ENCODE peak calls at places on chromosomes 1 and 21, in ten cellular contexts. C is SJSA1; S is adrenal gland; P is esophagus squamous epithelium; N is CD8-positive, alpha-beta memory T cell; D is mucosa of descending colon; I is tibial nerve; K is spleen; U is lower lobe of right lung; M is left ventricle myocardium inferior. R is an unnamed sample. For H3K4me1, the result is how much of the 10 kb centered on the place peaks cover.

GRCh38 chr1:207941664-207942063 is 30.7 kb upstream of the CD34 start:
- DNase-seq in C (no peak), U (peak), S (peak), K (no peak), I (peak), N (no peak), M (peak), D (peak), P (no peak), R (peak)

GRCh38 chr1:232538224-232538942 is 91.5 kb downstream of the SIPA1L2 start:
- DNase-seq in I (no peak), P (no peak), U (no peak), C (peak), S (no peak), D (no peak), K (no peak), N (no peak), M (no peak), R (no peak)

GRCh38 chr21:16992448-16992847 is 520.4 kb upstream of the CXADR start:
- DNase-seq in P (no peak), D (no peak), K (no peak), S (no peak), C (no peak), N (no peak), I (no peak), M (no peak), U (no peak), R (no peak)

GRCh38 chr1:22790232-22791008 is 79.8 kb downstream of the EPHB2 start:
- DNase-seq in S (no peak), U (no peak), D (peak), K (no peak), P (no peak), I (no peak), C (no peak), M (peak), N (no peak), R (peak)

GRCh38 chr1:15236226-15237145 is 10.5 kb upstream of the FHAD1 start:
- DNase-seq in U (no peak), S (no peak), I (no peak), D (no peak), M (no peak), K (no peak), C (peak), P (no peak), N (no peak), R (no peak)

GRCh38 chr21:32826317-32827167 is 55.0 kb upstream of the PAXBP1 start:
- DNase-seq in C (no peak), K (no peak), P (no peak), S (peak), I (peak), D (no peak), U (no peak), N (no peak), M (no peak), R (peak)

GRCh38 chr1:40848530-40849189 is 13.5 kb downstream of the CITED4 start:
- DNase-seq in C (peak), P (no peak), S (peak), U (peak), M (peak), I (peak), D (peak), K (peak), N (no peak), R (peak)

GRCh38 chr1:16903054-16903453 is 7.3 kb downstream of the RNU1-2 start:
- DNase-seq in P (no peak), D (peak), I (no peak), N (no peak), S (no peak), K (no peak), M (no peak), C (no peak), U (no peak), R (no peak)

GRCh38 chr1:204075116-204075636 is 2.3 kb downstream of the SOX13 start:
- DNase-seq in P (no peak), S (no peak), U (no peak), D (peak), C (no peak), K (no peak), N (no peak), I (no peak), M (no peak), R (peak)

GRCh38 chr1:160579216-160579701 is at the start of gene CD84:
- DNase-seq in I (no peak), P (no peak), U (no peak), S (no peak), D (no peak), K (no peak), M (no peak), C (no peak), N (no peak), R (no peak)

GRCh38 chr1:199495432-199495831 is 532.1 kb upstream of the NR5A2 start:
- DNase-seq in K (no peak), N (no peak), S (no peak), P (no peak), M (no peak), C (no peak), D (no peak), I (no peak), U (no peak), R (no peak)

GRCh38 chr1:13766906-13767564 is 67.0 kb downstream of the PRDM2 start:
- DNase-seq in N (no peak), I (no peak), M (no peak), S (no peak), C (peak), U (no peak), D (no peak), K (no peak), P (no peak), R (no peak)

GRCh38 chr1:61080408-61081134 is 1.8 kb upstream of the NFIA start:
- DNase-seq in K (no peak), C (no peak), P (no peak), D (no peak), U (no peak), S (no peak), M (no peak), I (no peak), N (no peak), R (no peak)

GRCh38 chr1:204623365-204623893 is 62.1 kb downstream of the LRRN2 start:
- DNase-seq in M (no peak), K (no peak), P (no peak), D (peak), I (no peak), U (no peak), N (no peak), S (peak), C (no peak), R (peak)

GRCh38 chr21:31798842-31799691 is 67.1 kb upstream of the SCAF4 start:
- DNase-seq in D (no peak), M (no peak), N (no peak), S (no peak), I (no peak), K (no peak), P (no peak), C (no peak), U (no peak), R (no peak)

DNA sequence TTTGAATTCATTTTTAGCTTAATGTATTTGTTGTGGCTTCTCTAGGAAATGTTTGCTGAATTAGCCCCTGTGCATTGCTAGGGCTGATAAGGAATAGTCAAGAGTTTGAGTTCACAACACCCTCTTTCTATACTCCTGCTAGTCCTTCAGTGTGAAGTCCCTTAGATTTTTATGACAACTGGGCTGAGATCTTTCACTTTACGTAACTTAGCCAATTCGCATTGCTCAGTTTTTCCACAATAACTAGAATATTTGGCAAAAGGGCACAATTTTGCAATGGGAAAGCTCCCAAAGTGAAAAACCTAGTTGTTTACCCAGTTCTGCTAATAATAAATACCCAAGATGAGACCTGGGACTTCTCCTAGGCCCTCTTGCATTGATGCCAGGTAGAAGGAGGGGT is 6.9 kb upstream of the KCNJ15 start:
- DNase-seq in K (no peak), U (no peak), N (no peak), D (no peak), C (no peak), S (no peak), M (no peak), P (no peak), I (no peak), R (no peak)
- H3K4me1 ChIP-seq in K (under half), U (under half), N (under half), D (under half), C (under half), S (under half), M (under half), P (under half), I (under half), R (under half)

DNA sequence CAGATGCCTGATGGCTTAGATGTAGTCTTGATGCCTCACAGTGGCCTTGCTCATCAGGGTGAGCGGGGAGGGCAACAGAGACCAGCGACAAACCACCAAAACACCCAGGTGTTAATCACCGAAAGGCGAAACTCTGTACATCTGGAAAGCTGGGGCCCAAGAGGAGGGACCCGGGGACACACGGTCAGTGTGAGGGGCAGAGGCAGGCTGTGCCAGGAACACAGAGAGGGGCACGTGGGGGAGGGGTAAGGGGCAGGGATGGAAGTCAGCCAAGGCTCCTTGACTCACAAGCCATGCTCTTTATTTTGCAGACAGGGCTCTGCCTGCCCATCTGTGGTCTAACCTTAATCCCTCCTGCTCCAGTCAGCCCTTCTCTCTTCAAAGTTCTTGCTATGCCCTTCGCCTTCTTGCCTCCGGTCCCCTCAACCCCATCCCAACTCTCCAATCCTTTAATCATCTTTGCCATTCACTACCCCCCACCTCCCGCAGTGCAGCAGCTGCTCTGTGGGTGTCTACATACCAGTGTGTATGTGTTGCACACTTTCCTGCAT is 4.3 kb downstream of the MEF2D start:
- DNase-seq in D (peak), U (no peak), S (peak), P (no peak), N (no peak), I (no peak), C (no peak), K (peak), M (no peak), R (peak)
- H3K4me1 ChIP-seq in D (half or more), U (half or more), S (half or more), P (half or more), N (half or more), I (half or more), C (under half), K (half or more), M (half or more), R (under half)

DNA sequence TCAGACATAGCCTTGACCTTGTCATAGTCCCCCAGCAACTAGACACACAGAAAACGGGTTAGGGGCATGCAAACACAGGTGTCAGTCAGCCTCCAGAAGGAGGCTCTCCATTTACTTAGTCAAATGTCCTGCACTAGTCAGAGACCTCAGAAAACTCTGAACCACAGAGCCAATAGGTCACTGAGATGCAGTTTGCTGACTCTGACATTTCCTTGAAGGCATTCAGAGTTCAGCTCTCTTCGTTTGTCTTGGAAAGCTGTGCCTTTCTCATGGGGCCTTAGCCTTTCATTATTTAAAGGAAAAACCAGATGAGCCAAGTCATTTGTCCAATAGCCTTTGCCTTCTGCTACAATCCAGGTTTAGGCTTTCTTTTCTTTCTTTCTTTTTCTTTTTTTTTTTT is 3.5 kb downstream of the OLFML2B start:
- DNase-seq in S (no peak), C (no peak), M (no peak), P (no peak), D (no peak), I (peak), N (no peak), U (no peak), K (no peak), R (no peak)
- H3K4me1 ChIP-seq in S (under half), C (under half), M (half or more), P (under half), D (under half), I (half or more), N (under half), U (under half), K (under half), R (under half)

DNA sequence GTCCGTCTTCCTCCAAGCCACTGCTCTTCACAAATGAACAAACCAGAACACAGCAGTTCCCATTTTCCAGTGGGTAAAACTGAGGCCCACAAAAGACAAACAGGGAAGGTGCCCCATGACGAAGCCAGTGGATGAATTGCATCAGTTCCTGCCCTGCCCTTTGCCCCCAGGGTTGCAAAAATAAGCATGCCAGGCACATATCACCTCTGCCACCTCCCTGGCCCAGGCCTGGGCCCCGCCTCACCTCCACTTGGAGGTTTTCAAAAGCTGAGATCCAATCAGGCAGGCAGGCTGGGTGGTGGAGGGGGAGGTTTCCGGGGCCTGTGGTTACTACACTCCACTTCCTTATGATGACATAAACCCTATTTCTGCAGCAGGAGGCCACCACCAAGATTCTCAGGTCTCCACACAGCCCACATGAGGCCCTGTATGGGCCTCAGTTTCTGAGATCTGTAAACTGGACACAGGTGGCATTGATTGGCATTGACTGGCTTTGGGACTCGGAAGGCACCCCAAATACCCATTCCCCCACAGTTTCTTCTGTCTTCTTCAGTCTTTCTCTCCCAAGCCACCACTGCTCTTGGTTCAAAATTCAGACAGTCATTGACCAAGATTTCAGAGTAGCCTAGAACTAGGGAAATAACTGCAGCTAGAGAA is 4.1 kb downstream of the KIF21B start:
- DNase-seq in K (peak), U (peak), S (peak), N (peak), D (peak), C (no peak), P (peak), M (peak), I (peak), R (peak)
- H3K4me1 ChIP-seq in K (half or more), U (half or more), S (under half), N (half or more), D (under half), C (under half), P (under half), M (under half), I (half or more), R (under half)

GRCh38 chr1:19453843-19454242 is 31.5 kb downstream of the CAPZB start:
- DNase-seq in D (no peak), C (no peak), S (no peak), K (no peak), P (no peak), U (no peak), M (peak), I (no peak), N (no peak), R (no peak)

GRCh38 chr1:19454265-19455198 is 30.8 kb downstream of the CAPZB start:
- DNase-seq in C (no peak), N (no peak), U (no peak), M (no peak), P (no peak), K (no peak), S (no peak), I (no peak), D (no peak), R (no peak)

GRCh38 chr1:19450811-19451564 is 34.4 kb downstream of the CAPZB start:
- DNase-seq in C (peak), S (peak), D (no peak), P (no peak), N (no peak), U (no peak), I (no peak), K (no peak), M (no peak), R (no peak)

GRCh38 chr1:19449454-19450228 is 35.7 kb downstream of the CAPZB start:
- DNase-seq in N (no peak), S (no peak), U (no peak), C (no peak), P (no peak), I (no peak), D (no peak), K (no peak), M (no peak), R (no peak)

DNA sequence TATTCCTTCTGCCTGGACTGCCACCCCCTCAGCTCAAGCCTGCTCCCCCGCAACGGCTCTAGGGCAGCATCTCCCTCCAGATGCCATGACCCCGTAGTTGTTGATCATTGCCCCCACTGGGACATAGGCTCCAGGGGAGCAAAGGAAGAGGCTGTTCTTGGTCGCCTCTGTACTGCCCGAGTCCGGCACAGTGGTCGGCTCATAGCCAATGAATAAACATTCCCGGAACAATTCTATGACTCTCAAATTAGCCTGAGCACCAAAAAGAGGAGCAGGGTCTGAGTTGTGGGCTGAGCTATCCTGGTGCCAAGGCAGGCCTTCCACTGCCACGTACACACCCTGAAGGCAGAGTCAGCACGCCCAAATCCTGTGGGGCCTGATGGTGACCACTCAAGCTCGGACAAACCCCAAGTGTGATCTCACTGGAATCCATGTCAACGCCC is 33.1 kb downstream of the CAPZB start:
- DNase-seq in U (no peak), D (no peak), M (peak), I (no peak), N (no peak), C (peak), K (no peak), P (no peak), S (no peak), R (peak)
- H3K4me1 ChIP-seq in U (half or more), D (under half), M (half or more), I (half or more), N (half or more), C (half or more), K (half or more), P (half or more), S (half or more), R (under half)

GRCh38 chr1:63916485-63917360 is 142.9 kb downstream of the ROR1 start:
- DNase-seq in U (no peak), C (no peak), M (no peak), D (no peak), N (no peak), S (no peak), P (no peak), I (no peak), K (no peak), R (no peak)
- H3K4me1 ChIP-seq in U (under half), C (half or more), M (half or more), D (under half), N (under half), S (under half), P (under half), I (under half), K (under half), R (under half)

GRCh38 chr1:230123280-230124186 is 56.5 kb downstream of the GALNT2 start:
- DNase-seq in I (no peak), U (no peak), D (no peak), K (no peak), P (no peak), C (no peak), S (no peak), M (no peak), N (no peak), R (no peak)

GRCh38 chr1:230120949-230121381 is 53.9 kb downstream of the GALNT2 start:
- DNase-seq in N (no peak), P (no peak), C (no peak), K (no peak), D (peak), U (no peak), M (no peak), S (no peak), I (peak), R (peak)

GRCh38 chr1:230120289-230120948 is 53.4 kb downstream of the GALNT2 start:
- DNase-seq in K (no peak), D (no peak), I (peak), C (no peak), N (no peak), M (peak), S (no peak), P (no peak), U (no peak), R (no peak)

GRCh38 chr1:230122361-230123279 is 55.6 kb downstream of the GALNT2 start:
- DNase-seq in M (no peak), C (no peak), K (no peak), P (no peak), N (no peak), D (no peak), U (no peak), S (no peak), I (no peak), R (no peak)

GRCh38 chr1:230121950-230122349 is 54.9 kb downstream of the GALNT2 start:
- DNase-seq in M (no peak), N (no peak), U (no peak), S (no peak), D (no peak), K (no peak), C (no peak), P (no peak), I (no peak), R (peak)
- H3K4me1 ChIP-seq in M (half or more), N (under half), U (under half), S (under half), D (under half), K (half or more), C (under half), P (under half), I (half or more), R (under half)

DNA sequence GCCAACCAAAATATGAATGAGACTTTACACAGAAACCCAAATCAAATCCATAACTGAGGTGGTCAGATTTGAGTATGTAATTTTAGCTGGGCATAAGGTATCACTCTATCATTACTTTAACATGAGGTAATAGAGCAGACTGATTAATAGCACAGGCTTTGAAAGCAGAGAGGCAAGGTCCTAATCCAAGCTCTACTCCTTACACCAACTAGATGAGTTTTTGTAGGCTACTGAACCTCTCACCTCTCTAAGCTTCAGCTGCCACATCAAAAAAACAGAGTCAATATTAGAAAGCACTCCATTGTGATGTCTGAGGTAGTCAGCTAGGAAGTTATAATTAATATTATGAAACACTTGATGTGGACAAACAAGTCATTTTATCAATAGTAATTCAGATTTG is 63.7 kb downstream of the ARID4B start:
- DNase-seq in D (no peak), I (no peak), U (no peak), P (no peak), C (no peak), S (no peak), M (no peak), N (no peak), K (no peak), R (no peak)
- H3K4me1 ChIP-seq in D (under half), I (half or more), U (under half), P (under half), C (under half), S (under half), M (under half), N (under half), K (half or more), R (under half)

GRCh38 chr21:14617040-14617393 is 70.9 kb upstream of the SAMSN1 start:
- DNase-seq in I (no peak), N (no peak), U (no peak), P (no peak), M (no peak), K (no peak), S (no peak), D (no peak), C (no peak), R (no peak)
- H3K4me1 ChIP-seq in I (under half), N (under half), U (under half), P (under half), M (under half), K (under half), S (under half), D (under half), C (under half), R (under half)